ENCODE peak calls at places on chromosome 14, in four cellular contexts. K is PC-3, C is mesendoderm, N is left ventricle myocardium inferior. E is an unnamed sample. For H3K36me3 and H3K27me3, the result is how much of the 10 kb centered on the place peaks cover.

GRCh38 chr14:55780156-55780946 is 200.3 kb downstream of the KTN1 start:
- DNase-seq in K (peak), C (no peak), N (peak), E (no peak)

GRCh38 chr14:93976477-93977057 is at the start of gene ASB2:
- DNase-seq in K (no peak), C (no peak), N (no peak), E (no peak)

GRCh38 chr14:60102389-60102788 is 10.7 kb downstream of the PCNX4 start:
- DNase-seq in K (peak), C (no peak), N (no peak), E (no peak)

GRCh38 chr14:104143521-104144452 is 5.4 kb downstream of the KIF26A start:
- DNase-seq in K (no peak), C (no peak), N (no peak), E (peak)

GRCh38 chr14:93544212-93544611 is 113.5 kb downstream of the UNC79 start:
- DNase-seq in K (no peak), C (no peak), N (no peak), E (no peak)

GRCh38 chr14:37583358-37584210 is 11.5 kb downstream of the FOXA1 start:
- DNase-seq in K (peak), C (peak), N (no peak), E (peak)

GRCh38 chr14:53900499-53900898 is 56.1 kb downstream of the BMP4 start:
- DNase-seq in K (no peak), C (no peak), N (peak), E (no peak)

GRCh38 chr14:60510976-60511599 is 2.1 kb downstream of the SIX6 start:
- DNase-seq in K (no peak), C (no peak), N (no peak), E (peak)

GRCh38 chr14:103316723-103317122 is 17.3 kb upstream of the EIF5 start:
- DNase-seq in K (no peak), C (no peak), N (no peak), E (peak)

GRCh38 chr14:73997944-73998451 is 21.1 kb downstream of the ENTPD5 start:
- DNase-seq in K (no peak), C (no peak), N (no peak), E (no peak)

GRCh38 chr14:32620303-32620702 is 291.2 kb downstream of the AKAP6 start:
- DNase-seq in K (peak), C (no peak), N (no peak), E (no peak)

GRCh38 chr14:104364830-104365229 is 214.7 kb upstream of the C14orf180 start:
- DNase-seq in K (no peak), C (no peak), N (no peak), E (no peak)

GRCh38 chr14:59439256-59440015 is 25.7 kb downstream of the GPR135 start:
- DNase-seq in K (no peak), C (no peak), N (no peak), E (no peak)

GRCh38 chr14:77120771-77121743 is 20.5 kb downstream of the ZDHHC22 start:
- DNase-seq in K (no peak), C (no peak), N (no peak), E (no peak)

GRCh38 chr14:40219032-40219431 is 786.8 kb upstream of the FBXO33 start:
- DNase-seq in K (no peak), C (no peak), N (no peak), E (no peak)

GRCh38 chr14:52405314-52405713 is 91.2 kb downstream of the PTGER2 start:
- DNase-seq in K (no peak), C (no peak), N (no peak), E (no peak)

GRCh38 chr14:93655078-93655750 is 133.1 kb downstream of the PRIMA1 start:
- DNase-seq in K (peak), C (peak), N (no peak), E (peak)

GRCh38 chr14:104112609-104113571 is 25.5 kb upstream of the KIF26A start:
- DNase-seq in K (no peak), C (no peak), N (peak), E (peak)

GRCh38 chr14:76904740-76905569 is 78.7 kb downstream of the LRRC74A start:
- DNase-seq in K (peak), C (no peak), N (peak), E (no peak)

GRCh38 chr14:57078054-57078453 is 190.7 kb downstream of the EXOC5 start:
- DNase-seq in K (no peak), C (no peak), N (no peak), E (no peak)

GRCh38 chr14:65940056-65940735 is 527.7 kb downstream of the FUT8 start:
- DNase-seq in K (peak), C (peak), N (no peak), E (no peak)

GRCh38 chr14:61493239-61493638 is 171.9 kb downstream of the PRKCH start:
- DNase-seq in K (peak), C (peak), N (no peak), E (no peak)

GRCh38 chr14:57889245-57889644 is 23.4 kb upstream of the SLC35F4 start:
- DNase-seq in K (peak), C (no peak), N (peak), E (no peak)

GRCh38 chr14:105492966-105493871 is 2.2 kb downstream of the TEDC1 start:
- DNase-seq in K (no peak), C (no peak), N (peak), E (peak)

GRCh38 chr14:31420013-31420318 is 384 bp downstream of the HEATR5A start:
- DNase-seq in K (peak), C (no peak), N (peak), E (peak)

GRCh38 chr14:51479584-51480305 is 172.0 kb upstream of the FRMD6 start:
- DNase-seq in K (peak), C (no peak), N (peak), E (no peak)

GRCh38 chr14:104977681-104978647 is at the start of gene AHNAK2:
- DNase-seq in K (peak), C (peak), N (peak), E (peak)

GRCh38 chr14:71541973-71542730 is 390.1 kb upstream of the RGS6 start:
- DNase-seq in K (no peak), C (no peak), N (no peak), E (no peak)

GRCh38 chr14:99571303-99571986 is 32.6 kb downstream of the CCDC85C start:
- DNase-seq in K (peak), C (no peak), N (no peak), E (no peak)

GRCh38 chr14:99570542-99571302 is 33.3 kb downstream of the CCDC85C start:
- DNase-seq in K (no peak), C (peak), N (no peak), E (peak)

GRCh38 chr14:99573000-99573330 is 31.0 kb downstream of the CCDC85C start:
- DNase-seq in K (no peak), C (no peak), N (no peak), E (no peak)

GRCh38 chr14:99573436-99574098 is 30.4 kb downstream of the CCDC85C start:
- DNase-seq in K (no peak), C (no peak), N (no peak), E (no peak)

DNA sequence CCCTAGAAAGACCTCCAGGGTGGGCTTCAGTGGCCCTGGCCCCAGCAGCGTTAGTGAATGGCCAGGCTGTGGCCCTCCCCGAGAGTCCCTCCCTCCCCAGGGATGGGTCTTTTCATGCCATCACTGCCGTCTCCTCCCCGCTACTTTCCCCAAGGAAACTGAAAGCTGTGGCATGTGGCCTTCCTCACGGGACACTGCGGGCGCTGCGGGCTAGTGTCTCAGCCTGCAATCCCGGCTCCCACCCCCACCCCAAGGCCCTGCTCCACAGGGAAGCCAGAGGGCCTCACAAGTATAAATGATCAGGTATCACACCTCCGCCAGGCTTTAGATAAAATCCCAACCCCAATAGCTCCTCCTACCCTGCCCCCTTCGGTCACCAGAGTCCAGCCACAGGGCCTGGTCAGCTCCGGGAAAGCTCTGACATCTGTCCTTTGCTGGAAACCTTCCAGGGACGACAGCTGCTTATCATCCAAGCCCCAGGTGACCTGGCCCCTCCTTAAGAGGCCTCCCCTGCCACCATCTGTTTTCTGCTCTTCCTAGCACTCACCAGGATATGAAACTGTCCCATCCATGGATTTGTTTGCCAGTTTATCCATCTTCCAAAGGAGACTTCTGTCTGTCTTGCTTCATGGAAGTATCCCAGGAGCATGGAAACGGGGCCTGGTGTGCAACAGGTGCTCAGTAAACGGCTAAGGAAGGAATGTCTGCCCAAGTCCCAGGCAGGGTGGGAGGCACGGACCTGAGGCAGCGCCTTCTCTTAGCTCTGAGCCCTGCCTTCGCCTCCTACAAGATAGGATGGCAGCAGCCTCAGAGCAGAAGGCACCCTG is 31.6 kb downstream of the CCDC85C start:
- DNase-seq in K (no peak), C (peak), N (no peak), E (no peak)
- H3K4me3 ChIP-seq in K (no peak), C (no peak), N (no peak), E (no peak)

DNA sequence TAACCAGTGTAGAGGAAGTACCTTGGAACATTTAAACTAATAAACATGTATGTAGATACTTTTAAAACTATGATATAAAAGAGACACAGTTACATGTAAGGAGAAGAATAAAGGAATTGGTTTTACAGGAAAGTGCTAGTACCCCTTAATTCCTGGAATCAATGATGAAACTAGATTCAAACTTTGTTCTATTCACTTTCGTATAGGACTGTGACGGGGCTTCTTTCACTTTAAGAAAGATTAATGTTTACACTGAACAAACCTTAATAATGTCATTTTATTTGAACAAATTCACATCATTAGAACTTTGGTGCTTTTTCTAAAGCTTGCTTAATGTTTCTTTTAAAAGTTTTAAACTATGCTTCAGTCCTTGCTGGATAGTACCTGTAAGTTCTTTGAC is 35.9 kb downstream of the PAPOLA start:
- DNase-seq in K (no peak), C (no peak), N (no peak), E (no peak)
- H3K36me3 ChIP-seq in K (under half), C (under half), N (under half), E (under half)

DNA sequence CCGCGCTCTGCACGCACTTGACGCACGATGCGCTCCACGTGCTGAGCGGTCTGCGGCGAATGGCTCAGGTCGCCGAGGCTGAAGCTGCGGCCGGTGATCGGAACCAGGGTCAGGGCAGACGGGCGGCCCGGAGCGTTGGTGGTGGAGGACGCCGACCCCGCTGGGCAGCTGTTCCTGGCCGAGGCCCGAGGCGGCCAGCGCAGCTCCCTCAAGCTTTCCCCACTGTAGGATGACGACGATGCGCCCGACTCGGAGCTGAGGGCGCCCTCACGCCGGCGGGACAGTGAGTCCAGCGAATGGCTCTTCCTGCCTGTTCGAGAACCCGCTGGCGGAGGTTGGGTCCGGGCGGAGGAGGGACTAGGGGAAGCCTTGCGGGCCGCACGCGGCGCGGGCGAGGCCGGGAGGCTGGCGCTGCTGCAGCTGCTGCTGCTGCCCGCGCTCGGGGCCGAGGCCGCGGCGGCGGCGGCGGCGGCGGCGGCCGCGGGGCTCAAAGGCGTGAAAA is 2.0 kb downstream of the CCDC177 start:
- DNase-seq in K (no peak), C (no peak), N (no peak), E (peak)
- H3K27me3 ChIP-seq in K (half or more), C (under half), N (half or more), E (half or more)

DNA sequence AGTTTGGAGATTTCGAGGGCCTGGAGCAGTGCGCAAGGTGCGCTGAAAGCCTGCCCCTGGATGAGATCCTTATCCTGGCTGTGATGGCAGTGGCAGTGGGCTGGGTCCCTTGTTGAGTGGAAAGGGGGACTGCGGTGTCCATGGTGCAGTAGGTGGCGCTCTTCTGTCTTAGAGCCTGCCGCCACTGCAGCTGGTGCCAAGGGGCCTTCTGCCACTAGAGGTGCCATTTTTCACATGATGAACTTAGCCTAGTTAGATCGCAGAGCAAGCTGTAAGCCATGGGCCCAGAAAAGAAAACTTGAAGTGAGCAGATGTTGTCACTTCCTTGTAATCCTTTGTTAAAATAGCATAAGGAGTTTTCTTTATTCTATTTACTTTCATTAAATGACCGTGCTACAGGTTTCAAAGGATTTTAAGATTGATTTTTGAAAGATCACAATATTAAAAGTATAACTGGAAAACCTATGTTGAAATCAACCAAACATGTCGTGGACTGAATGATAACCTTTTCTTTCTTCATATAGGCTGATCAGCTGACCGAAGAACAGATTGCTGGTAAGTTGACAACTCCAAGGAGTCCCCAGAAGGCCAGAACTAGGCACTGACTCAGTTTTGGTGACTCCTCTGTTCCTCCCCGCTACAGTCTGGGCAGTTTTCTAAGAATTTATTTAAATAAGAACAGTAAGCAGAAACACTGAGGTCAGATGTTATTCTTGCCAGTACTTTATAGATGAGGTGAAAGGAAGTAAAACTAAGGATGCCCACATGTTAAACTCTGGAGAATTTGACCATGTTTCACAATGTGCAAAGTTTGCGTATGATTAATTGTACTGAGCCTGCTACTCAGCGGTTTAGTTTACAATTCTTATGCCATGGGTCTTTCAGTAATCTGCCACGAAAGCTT is 3.0 kb downstream of the CALM1 start:
- DNase-seq in K (peak), C (peak), N (peak), E (peak)
- H3K4me3 ChIP-seq in K (peak), C (no peak), N (peak), E (no peak)

DNA sequence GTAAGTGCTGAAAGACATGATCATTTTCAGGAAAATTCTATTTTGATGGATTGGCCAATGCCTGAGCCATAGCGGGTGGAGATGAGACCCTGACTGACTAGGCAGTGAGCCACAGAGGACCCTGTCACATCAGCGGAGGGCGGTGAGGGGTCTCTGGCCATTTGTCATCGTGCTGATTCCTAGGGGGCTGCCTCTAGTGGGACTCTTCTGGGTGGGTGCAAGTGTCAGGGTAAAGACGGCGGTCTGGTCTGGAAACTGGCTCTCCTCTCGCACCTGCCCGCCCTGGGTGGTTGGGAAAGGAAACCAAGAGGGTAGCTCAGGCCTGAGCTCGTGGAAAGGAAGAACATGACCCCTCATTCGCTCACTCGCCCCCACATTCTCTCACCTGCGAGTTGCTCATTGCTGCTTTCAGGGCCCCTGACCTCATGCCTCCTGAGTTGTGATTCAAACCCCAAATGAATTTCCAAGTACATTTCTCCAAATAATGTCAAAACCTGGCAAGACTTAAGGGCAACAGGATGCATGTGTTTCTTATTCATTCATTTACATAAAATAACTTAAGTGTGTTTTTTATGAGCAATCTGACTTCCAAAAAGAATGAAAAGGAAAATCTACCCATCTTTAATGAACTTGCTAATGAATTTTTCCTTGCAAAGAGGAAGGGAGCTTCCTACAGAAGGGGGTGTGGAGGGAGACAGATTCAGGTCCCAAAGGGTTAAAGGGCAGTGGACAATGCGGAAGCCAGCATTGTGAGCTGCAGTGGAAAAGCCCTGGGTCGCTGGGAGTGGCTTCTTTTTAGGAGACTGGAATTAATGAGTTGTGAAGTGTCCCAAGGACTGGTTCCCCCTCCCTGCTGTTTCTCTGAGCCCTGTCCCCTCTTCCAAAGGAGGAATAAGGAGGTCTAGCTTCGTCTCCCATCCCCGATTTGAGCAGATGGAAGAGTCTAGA is 12.8 kb downstream of the MEG3 start:
- DNase-seq in K (no peak), C (peak), N (no peak), E (no peak)
- H3K36me3 ChIP-seq in K (under half), C (under half), N (under half), E (under half)

GRCh38 chr14:30354439-30354838 is 204.5 kb upstream of the G2E3 start:
- DNase-seq in K (no peak), C (peak), N (no peak), E (no peak)

GRCh38 chr14:30357791-30358190 is 201.2 kb upstream of the G2E3 start:
- DNase-seq in K (no peak), C (no peak), N (no peak), E (no peak)

GRCh38 chr14:30349515-30349914 is 209.4 kb upstream of the G2E3 start:
- DNase-seq in K (no peak), C (no peak), N (no peak), E (no peak)

DNA sequence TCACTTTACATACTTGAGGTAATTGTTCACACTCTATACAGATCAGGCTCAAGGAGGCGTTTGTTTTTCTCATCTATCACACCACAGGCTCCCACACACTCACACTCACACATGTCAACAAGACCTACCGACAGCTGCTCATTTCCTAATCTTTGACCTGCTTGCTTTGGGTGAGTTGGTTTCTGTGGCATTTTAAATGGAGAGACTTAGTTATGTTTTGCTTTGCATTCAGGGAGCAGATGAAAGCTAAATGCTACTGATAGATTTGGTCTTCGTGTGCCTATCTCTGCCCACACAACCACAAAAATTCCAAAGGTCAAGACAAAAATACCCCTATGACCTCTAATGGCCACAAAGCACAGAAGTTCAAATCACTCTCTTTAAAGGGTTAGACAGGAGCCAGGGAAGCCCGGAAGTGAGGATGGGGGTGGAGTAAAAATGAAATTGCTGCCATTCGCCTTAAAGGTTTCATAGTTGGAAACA is 203.5 kb upstream of the G2E3 start:
- DNase-seq in K (no peak), C (peak), N (no peak), E (no peak)
- H3K27me3 ChIP-seq in K (under half), C (under half), N (under half), E (under half)

DNA sequence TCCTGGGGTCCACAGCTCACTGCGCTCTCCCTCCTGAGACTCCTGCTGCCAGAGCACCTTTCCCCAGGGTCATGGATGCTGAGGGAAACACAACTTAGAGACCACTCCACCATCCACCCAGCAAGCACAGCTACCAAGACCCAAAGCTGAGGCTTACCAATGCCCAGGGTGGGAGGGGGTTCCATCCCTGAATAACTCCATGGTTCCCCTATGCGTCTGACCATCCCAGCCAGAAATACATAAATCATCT is 36.3 kb downstream of the DAD1 start:
- DNase-seq in K (no peak), C (no peak), N (no peak), E (no peak)
- H3K4me3 ChIP-seq in K (no peak), C (no peak), N (no peak), E (no peak)

E was measured in H7.